ENCODE peak calls at places on chromosome 20, in five cellular contexts. One of them, this sample, is unnamed. For H3K9me3 and H3K36me3, the result is how much of the 10 kb centered on the place peaks cover.

GRCh38 chr20:5484926-5485325 is 168.2 kb upstream of the PROKR2 start:
- DNase-seq in CD8-positive, alpha-beta memory T cell: no peak
- DNase-seq in adipocyte: no peak
- DNase-seq in neural progenitor cell: no peak
- DNase-seq in ovary: no peak
- DNase-seq in this sample: no peak

GRCh38 chr20:53800883-53801604 is 207.4 kb upstream of the ZNF217 start:
- DNase-seq in CD8-positive, alpha-beta memory T cell: no peak
- DNase-seq in adipocyte: no peak
- DNase-seq in neural progenitor cell: peak
- DNase-seq in ovary: no peak
- DNase-seq in this sample: no peak

GRCh38 chr20:53767206-53767924 is 173.7 kb upstream of the ZNF217 start:
- DNase-seq in CD8-positive, alpha-beta memory T cell: no peak
- DNase-seq in adipocyte: no peak
- DNase-seq in neural progenitor cell: no peak
- DNase-seq in ovary: no peak
- DNase-seq in this sample: no peak

GRCh38 chr20:3712279-3712873 is at the start of gene SIGLEC1:
- DNase-seq in CD8-positive, alpha-beta memory T cell: no peak
- DNase-seq in adipocyte: no peak
- DNase-seq in neural progenitor cell: no peak
- DNase-seq in ovary: no peak
- DNase-seq in this sample: no peak

GRCh38 chr20:63767886-63768285 is 28.3 kb downstream of the SLC2A4RG start:
- DNase-seq in CD8-positive, alpha-beta memory T cell: no peak
- DNase-seq in adipocyte: no peak
- DNase-seq in neural progenitor cell: no peak
- DNase-seq in ovary: no peak
- DNase-seq in this sample: no peak

GRCh38 chr20:63123326-63123725 is 92.6 kb downstream of the YTHDF1 start:
- DNase-seq in CD8-positive, alpha-beta memory T cell: no peak
- DNase-seq in adipocyte: no peak
- DNase-seq in neural progenitor cell: no peak
- DNase-seq in ovary: peak
- DNase-seq in this sample: no peak

GRCh38 chr20:23080521-23080920 is 5.6 kb downstream of the CD93 start:
- DNase-seq in CD8-positive, alpha-beta memory T cell: no peak
- DNase-seq in adipocyte: no peak
- DNase-seq in neural progenitor cell: no peak
- DNase-seq in ovary: peak
- DNase-seq in this sample: no peak

GRCh38 chr20:36720510-36720909 is 25.4 kb downstream of the NDRG3 start:
- DNase-seq in CD8-positive, alpha-beta memory T cell: no peak
- DNase-seq in adipocyte: no peak
- DNase-seq in neural progenitor cell: no peak
- DNase-seq in ovary: no peak
- DNase-seq in this sample: no peak

GRCh38 chr20:25040438-25040831 is 17.5 kb downstream of the ACSS1 start:
- DNase-seq in CD8-positive, alpha-beta memory T cell: no peak
- DNase-seq in adipocyte: peak
- DNase-seq in neural progenitor cell: no peak
- DNase-seq in ovary: peak
- DNase-seq in this sample: peak

GRCh38 chr20:64109390-64109747 is 2.0 kb upstream of the NPBWR2 start:
- DNase-seq in CD8-positive, alpha-beta memory T cell: no peak
- DNase-seq in adipocyte: no peak
- DNase-seq in neural progenitor cell: no peak
- DNase-seq in ovary: no peak
- DNase-seq in this sample: no peak

GRCh38 chr20:3041818-3042504 is 1.5 kb upstream of the GNRH2 start:
- DNase-seq in CD8-positive, alpha-beta memory T cell: no peak
- DNase-seq in adipocyte: peak
- DNase-seq in neural progenitor cell: no peak
- DNase-seq in ovary: peak
- DNase-seq in this sample: no peak

GRCh38 chr20:47551841-47552240 is 50.2 kb downstream of the NCOA3 start:
- DNase-seq in CD8-positive, alpha-beta memory T cell: no peak
- DNase-seq in adipocyte: no peak
- DNase-seq in neural progenitor cell: no peak
- DNase-seq in ovary: no peak
- DNase-seq in this sample: no peak

GRCh38 chr20:6768228-6769185 is 1.0 kb downstream of the BMP2 start:
- DNase-seq in CD8-positive, alpha-beta memory T cell: no peak
- DNase-seq in adipocyte: peak
- DNase-seq in neural progenitor cell: peak
- DNase-seq in ovary: peak
- DNase-seq in this sample: peak

GRCh38 chr20:46073443-46073842 is 16.3 kb downstream of the NCOA5 start:
- DNase-seq in CD8-positive, alpha-beta memory T cell: no peak
- DNase-seq in adipocyte: no peak
- DNase-seq in neural progenitor cell: no peak
- DNase-seq in ovary: no peak
- DNase-seq in this sample: no peak

GRCh38 chr20:32535953-32536823 is 48.9 kb downstream of the NOL4L start:
- DNase-seq in CD8-positive, alpha-beta memory T cell: peak
- DNase-seq in adipocyte: peak
- DNase-seq in neural progenitor cell: peak
- DNase-seq in ovary: peak
- DNase-seq in this sample: peak

GRCh38 chr20:11529046-11529445 is 388.6 kb upstream of the BTBD3 start:
- DNase-seq in CD8-positive, alpha-beta memory T cell: no peak
- DNase-seq in adipocyte: no peak
- DNase-seq in neural progenitor cell: no peak
- DNase-seq in ovary: no peak
- DNase-seq in this sample: no peak

GRCh38 chr20:4470375-4470774 is 251.3 kb upstream of the PRND start:
- DNase-seq in CD8-positive, alpha-beta memory T cell: no peak
- DNase-seq in adipocyte: peak
- DNase-seq in neural progenitor cell: no peak
- DNase-seq in ovary: no peak
- DNase-seq in this sample: peak

GRCh38 chr20:7716286-7716972 is 223.8 kb downstream of the HAO1 start:
- DNase-seq in CD8-positive, alpha-beta memory T cell: no peak
- DNase-seq in adipocyte: no peak
- DNase-seq in neural progenitor cell: no peak
- DNase-seq in ovary: no peak
- DNase-seq in this sample: no peak

GRCh38 chr20:17835240-17835940 is 133.2 kb downstream of the SNX5 start:
- DNase-seq in CD8-positive, alpha-beta memory T cell: no peak
- DNase-seq in adipocyte: peak
- DNase-seq in neural progenitor cell: no peak
- DNase-seq in ovary: peak
- DNase-seq in this sample: peak

GRCh38 chr20:3168079-3168828 is 5.1 kb downstream of the LZTS3 start:
- DNase-seq in CD8-positive, alpha-beta memory T cell: no peak
- DNase-seq in adipocyte: no peak
- DNase-seq in neural progenitor cell: peak
- DNase-seq in ovary: no peak
- DNase-seq in this sample: no peak

GRCh38 chr20:3980260-3981131 is 34.9 kb downstream of the RNF24 start:
- DNase-seq in CD8-positive, alpha-beta memory T cell: peak
- DNase-seq in adipocyte: peak
- DNase-seq in neural progenitor cell: no peak
- DNase-seq in ovary: peak
- DNase-seq in this sample: peak

GRCh38 chr20:21309678-21310467 is 6.7 kb downstream of the XRN2 start:
- DNase-seq in CD8-positive, alpha-beta memory T cell: no peak
- DNase-seq in adipocyte: no peak
- DNase-seq in neural progenitor cell: no peak
- DNase-seq in ovary: no peak
- DNase-seq in this sample: no peak

GRCh38 chr20:10490706-10491105 is 55.6 kb downstream of the SLX4IP start:
- DNase-seq in CD8-positive, alpha-beta memory T cell: no peak
- DNase-seq in adipocyte: no peak
- DNase-seq in neural progenitor cell: peak
- DNase-seq in ovary: no peak
- DNase-seq in this sample: no peak

GRCh38 chr20:1674990-1675389 is 17.4 kb upstream of the SIRPG start:
- DNase-seq in CD8-positive, alpha-beta memory T cell: no peak
- DNase-seq in adipocyte: no peak
- DNase-seq in neural progenitor cell: no peak
- DNase-seq in ovary: no peak
- DNase-seq in this sample: no peak

GRCh38 chr20:38143646-38144554 is 21.2 kb downstream of the TGM2 start:
- DNase-seq in CD8-positive, alpha-beta memory T cell: no peak
- DNase-seq in adipocyte: peak
- DNase-seq in neural progenitor cell: no peak
- DNase-seq in ovary: peak
- DNase-seq in this sample: peak
- H3K4me3 ChIP-seq in CD8-positive, alpha-beta memory T cell: no peak
- H3K4me3 ChIP-seq in adipocyte: no peak
- H3K4me3 ChIP-seq in neural progenitor cell: no peak
- H3K4me3 ChIP-seq in ovary: no peak
- H3K4me3 ChIP-seq in this sample: no peak

GRCh38 chr20:29299811-29300578 is 1957.5 kb upstream of the DEFB115 start:
- DNase-seq in CD8-positive, alpha-beta memory T cell: no peak
- DNase-seq in adipocyte: no peak
- DNase-seq in neural progenitor cell: no peak
- DNase-seq in ovary: no peak
- DNase-seq in this sample: no peak
- H3K9me3 ChIP-seq in CD8-positive, alpha-beta memory T cell: under half
- H3K9me3 ChIP-seq in adipocyte: under half
- H3K9me3 ChIP-seq in neural progenitor cell: under half
- H3K9me3 ChIP-seq in ovary: under half
- H3K9me3 ChIP-seq in this sample: under half

GRCh38 chr20:41142241-41142640 is 4.9 kb downstream of the PLCG1 start:
- DNase-seq in CD8-positive, alpha-beta memory T cell: no peak
- DNase-seq in adipocyte: no peak
- DNase-seq in neural progenitor cell: no peak
- DNase-seq in ovary: no peak
- DNase-seq in this sample: no peak

GRCh38 chr20:41145317-41145716 is 8.0 kb downstream of the PLCG1 start:
- DNase-seq in CD8-positive, alpha-beta memory T cell: no peak
- DNase-seq in adipocyte: no peak
- DNase-seq in neural progenitor cell: no peak
- DNase-seq in ovary: no peak
- DNase-seq in this sample: no peak

GRCh38 chr20:41143354-41143753 is 6.0 kb downstream of the PLCG1 start:
- DNase-seq in CD8-positive, alpha-beta memory T cell: no peak
- DNase-seq in adipocyte: no peak
- DNase-seq in neural progenitor cell: no peak
- DNase-seq in ovary: no peak
- DNase-seq in this sample: no peak

GRCh38 chr20:41141153-41141815 is 3.9 kb downstream of the PLCG1 start:
- DNase-seq in CD8-positive, alpha-beta memory T cell: no peak
- DNase-seq in adipocyte: peak
- DNase-seq in neural progenitor cell: no peak
- DNase-seq in ovary: peak
- DNase-seq in this sample: no peak

GRCh38 chr20:41142914-41143313 is 5.6 kb downstream of the PLCG1 start:
- DNase-seq in CD8-positive, alpha-beta memory T cell: peak
- DNase-seq in adipocyte: no peak
- DNase-seq in neural progenitor cell: no peak
- DNase-seq in ovary: no peak
- DNase-seq in this sample: no peak
- H3K36me3 ChIP-seq in CD8-positive, alpha-beta memory T cell: under half
- H3K36me3 ChIP-seq in adipocyte: under half
- H3K36me3 ChIP-seq in neural progenitor cell: under half
- H3K36me3 ChIP-seq in ovary: under half
- H3K36me3 ChIP-seq in this sample: under half

DNA sequence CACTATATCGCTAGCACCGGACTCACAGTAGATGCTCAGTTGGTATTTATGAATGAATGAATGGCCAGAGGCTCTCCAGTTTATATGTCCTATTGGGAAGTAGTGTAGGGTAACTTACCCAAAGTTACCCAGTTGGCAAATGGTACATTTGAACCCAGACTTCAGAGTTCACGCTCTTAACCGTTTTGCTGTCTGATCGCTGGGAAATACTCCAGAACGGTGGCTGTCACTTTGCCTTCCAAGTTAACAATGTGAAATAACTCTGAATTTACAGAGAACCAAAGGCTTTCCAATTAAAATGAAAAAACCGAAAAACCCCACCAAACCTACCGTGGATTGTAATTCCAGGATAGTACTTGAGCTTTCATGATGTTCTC is 1.6 kb downstream of the VAPB start:
- DNase-seq in CD8-positive, alpha-beta memory T cell: no peak
- DNase-seq in adipocyte: no peak
- DNase-seq in neural progenitor cell: no peak
- DNase-seq in ovary: no peak
- DNase-seq in this sample: no peak
- H3K4me3 ChIP-seq in CD8-positive, alpha-beta memory T cell: peak
- H3K4me3 ChIP-seq in adipocyte: peak
- H3K4me3 ChIP-seq in neural progenitor cell: peak
- H3K4me3 ChIP-seq in ovary: no peak
- H3K4me3 ChIP-seq in this sample: peak

GRCh38 chr20:56158489-56158888 is 90.0 kb upstream of the MC3R start:
- DNase-seq in CD8-positive, alpha-beta memory T cell: no peak
- DNase-seq in adipocyte: no peak
- DNase-seq in neural progenitor cell: no peak
- DNase-seq in ovary: no peak
- DNase-seq in this sample: no peak

GRCh38 chr20:56151834-56152233 is 96.7 kb upstream of the MC3R start:
- DNase-seq in CD8-positive, alpha-beta memory T cell: no peak
- DNase-seq in adipocyte: no peak
- DNase-seq in neural progenitor cell: no peak
- DNase-seq in ovary: no peak
- DNase-seq in this sample: no peak

GRCh38 chr20:56157530-56158203 is 90.9 kb upstream of the MC3R start:
- DNase-seq in CD8-positive, alpha-beta memory T cell: no peak
- DNase-seq in adipocyte: no peak
- DNase-seq in neural progenitor cell: no peak
- DNase-seq in ovary: no peak
- DNase-seq in this sample: no peak

GRCh38 chr20:56160956-56161355 is 87.6 kb upstream of the MC3R start:
- DNase-seq in CD8-positive, alpha-beta memory T cell: no peak
- DNase-seq in adipocyte: no peak
- DNase-seq in neural progenitor cell: no peak
- DNase-seq in ovary: no peak
- DNase-seq in this sample: no peak

GRCh38 chr20:56155625-56156024 is 92.9 kb upstream of the MC3R start:
- DNase-seq in CD8-positive, alpha-beta memory T cell: no peak
- DNase-seq in adipocyte: no peak
- DNase-seq in neural progenitor cell: no peak
- DNase-seq in ovary: no peak
- DNase-seq in this sample: no peak
- H3K9me3 ChIP-seq in CD8-positive, alpha-beta memory T cell: under half
- H3K9me3 ChIP-seq in adipocyte: under half
- H3K9me3 ChIP-seq in neural progenitor cell: under half
- H3K9me3 ChIP-seq in ovary: under half
- H3K9me3 ChIP-seq in this sample: under half

DNA sequence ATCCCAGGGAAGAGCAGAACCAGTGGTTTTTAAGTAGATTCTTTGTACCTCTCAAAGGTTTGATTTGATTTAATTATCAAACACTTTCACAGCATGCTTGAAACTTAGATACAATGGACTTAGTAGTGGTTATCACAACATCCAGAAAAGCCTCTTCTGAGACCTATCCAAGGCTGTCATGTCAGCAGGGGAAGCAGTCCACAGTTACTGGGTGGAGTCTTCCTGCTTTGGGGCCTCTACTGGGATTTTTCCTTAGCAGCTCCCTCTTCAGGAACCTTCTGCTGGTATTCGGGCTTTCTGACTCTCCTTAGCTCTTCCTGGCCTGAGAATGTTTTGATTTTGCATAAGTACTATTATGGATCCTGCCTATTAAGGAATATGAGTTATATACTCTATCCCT is 36.0 kb downstream of the ARFGEF2 start:
- DNase-seq in CD8-positive, alpha-beta memory T cell: no peak
- DNase-seq in adipocyte: peak
- DNase-seq in neural progenitor cell: no peak
- DNase-seq in ovary: no peak
- DNase-seq in this sample: no peak
- H3K36me3 ChIP-seq in CD8-positive, alpha-beta memory T cell: under half
- H3K36me3 ChIP-seq in adipocyte: half or more
- H3K36me3 ChIP-seq in neural progenitor cell: under half
- H3K36me3 ChIP-seq in ovary: under half
- H3K36me3 ChIP-seq in this sample: half or more

GRCh38 chr20:61193164-61193563 is 58.9 kb upstream of the CDH4 start:
- DNase-seq in CD8-positive, alpha-beta memory T cell: no peak
- DNase-seq in adipocyte: no peak
- DNase-seq in neural progenitor cell: peak
- DNase-seq in ovary: no peak
- DNase-seq in this sample: no peak
- H3K4me3 ChIP-seq in CD8-positive, alpha-beta memory T cell: no peak
- H3K4me3 ChIP-seq in adipocyte: no peak
- H3K4me3 ChIP-seq in neural progenitor cell: peak
- H3K4me3 ChIP-seq in ovary: no peak
- H3K4me3 ChIP-seq in this sample: no peak